ENCODE peak calls at places on chromosomes 3 and 15, in four cellular contexts. R is SK-N-SH, V is K562, N is HepG2. G is an unnamed sample.
A peak's percentile ranks its signal among the peaks of the same experiment; 100 is the strongest.

GRCh38 chr15:80749589-80749988 is 29.6 kb upstream of the CEMIP start:
- DNase-seq in R (no peak), V (no peak), N (no peak), G (no peak)

GRCh38 chr3:74067296-74067695 is 442.6 kb upstream of the PDZRN3 start:
- DNase-seq in R (no peak), V (no peak), N (no peak), G (no peak)

GRCh38 chr3:133292251-133292650 is 107.6 kb upstream of the BFSP2 start:
- DNase-seq in R (no peak), V (no peak), N (no peak), G (no peak)

GRCh38 chr15:75713338-75713895 is 769 bp upstream of the CSPG4 start:
- DNase-seq in R (no peak), V (no peak), N (no peak), G (no peak)

GRCh38 chr3:98513136-98513535 is 9.6 kb downstream of the CLDND1 start:
- DNase-seq in R (no peak), V (no peak), N (no peak), G (peak; percentile 75)

GRCh38 chr15:80489030-80489594 is 84.9 kb downstream of the ARNT2 start:
- DNase-seq in R (no peak), V (no peak), N (peak; percentile 24), G (no peak)

GRCh38 chr15:65936317-65936716 is 67.0 kb downstream of the RAB11A start:
- DNase-seq in R (no peak), V (no peak), N (no peak), G (no peak)

GRCh38 chr3:74643636-74644035 is 29.2 kb upstream of the CNTN3 start:
- DNase-seq in R (peak; percentile 54), V (no peak), N (no peak), G (no peak)

GRCh38 chr3:130260821-130261402 is 84.6 kb upstream of the COL6A5 start:
- DNase-seq in R (no peak), V (peak; percentile 19), N (no peak), G (no peak)

GRCh38 chr15:20340331-20340811 is 201.2 kb downstream of the GOLGA6L6 start:
- DNase-seq in R (peak; percentile 34), V (peak; percentile 18), N (no peak), G (no peak)

GRCh38 chr3:171838218-171838720 is 4.9 kb upstream of the TMEM212 start:
- DNase-seq in R (no peak), V (no peak), N (peak; percentile 90), G (no peak)

GRCh38 chr15:39908186-39908585 is 11.9 kb downstream of the GPR176 start:
- DNase-seq in R (peak; percentile 37), V (no peak), N (no peak), G (no peak)

GRCh38 chr3:67605377-67605776 is 49.0 kb downstream of the SUCLG2 start:
- DNase-seq in R (no peak), V (no peak), N (no peak), G (no peak)

GRCh38 chr15:92949604-92950249 is 49.6 kb downstream of the CHD2 start:
- DNase-seq in R (no peak), V (no peak), N (peak; percentile 32), G (no peak)

GRCh38 chr3:195251336-195252065 is 19.5 kb downstream of the XXYLT1 start:
- DNase-seq in R (no peak), V (no peak), N (no peak), G (no peak)

GRCh38 chr3:159817136-159817535 is 171.5 kb upstream of the IL12A start:
- DNase-seq in R (no peak), V (no peak), N (no peak), G (no peak)

GRCh38 chr3:73685061-73685460 is 60.3 kb upstream of the PDZRN3 start:
- DNase-seq in R (no peak), V (no peak), N (no peak), G (no peak)

GRCh38 chr15:60392986-60393811 is 4.6 kb downstream of the ANXA2 start:
- DNase-seq in R (no peak), V (peak; percentile 41), N (peak; percentile 99), G (peak; percentile 98)

GRCh38 chr3:15265655-15266509 is 59.8 kb downstream of the CAPN7 start:
- DNase-seq in R (no peak), V (no peak), N (no peak), G (no peak)

GRCh38 chr3:101690972-101691371 is 4.5 kb upstream of the RPL24 start:
- DNase-seq in R (no peak), V (peak; percentile 25), N (no peak), G (no peak)

GRCh38 chr3:101685870-101686307 is 629 bp downstream of the RPL24 start:
- DNase-seq in R (no peak), V (no peak), N (peak; percentile 11), G (no peak)

GRCh38 chr3:101685050-101685400 is 1.5 kb downstream of the RPL24 start:
- DNase-seq in R (no peak), V (no peak), N (no peak), G (no peak)

GRCh38 chr3:101689291-101689690 is 2.8 kb upstream of the RPL24 start:
- DNase-seq in R (no peak), V (no peak), N (no peak), G (no peak)

GRCh38 chr3:101687142-101687931 is 819 bp upstream of the RPL24 start:
- DNase-seq in R (no peak), V (no peak), N (no peak), G (no peak)
- TF ChIP-seq ELF1 in R (no peak), V (no peak), N (no peak), G (no peak)

GRCh38 chr3:190579514-190580137 is 65.7 kb downstream of the IL1RAP start:
- DNase-seq in R (no peak), V (no peak), N (no peak), G (no peak)

GRCh38 chr3:190580443-190580842 is 66.6 kb downstream of the IL1RAP start:
- DNase-seq in R (no peak), V (no peak), N (peak; percentile 58), G (no peak)

GRCh38 chr3:190582667-190583066 is 68.8 kb downstream of the IL1RAP start:
- DNase-seq in R (no peak), V (no peak), N (no peak), G (no peak)

GRCh38 chr3:190577225-190577624 is 63.3 kb downstream of the IL1RAP start:
- DNase-seq in R (no peak), V (no peak), N (no peak), G (no peak)

GRCh38 chr3:190581041-190581501 is 67.2 kb downstream of the IL1RAP start:
- DNase-seq in R (no peak), V (no peak), N (no peak), G (no peak)
- TF ChIP-seq ELF1 in R (no peak), V (no peak), N (no peak), G (no peak)

GRCh38 chr15:77027697-77028450 is 32.9 kb downstream of the PSTPIP1 start:
- DNase-seq in R (peak; percentile 32), V (peak; percentile 77), N (no peak), G (no peak)

GRCh38 chr15:77025471-77025901 is 30.6 kb downstream of the PSTPIP1 start:
- DNase-seq in R (peak; percentile 26), V (no peak), N (no peak), G (no peak)

GRCh38 chr15:77027111-77027696 is 32.3 kb downstream of the PSTPIP1 start:
- DNase-seq in R (peak; percentile 23), V (no peak), N (no peak), G (no peak)

GRCh38 chr15:77025941-77026411 is 31.1 kb downstream of the PSTPIP1 start:
- DNase-seq in R (no peak), V (no peak), N (no peak), G (no peak)

GRCh38 chr15:77026501-77027110 is 31.7 kb downstream of the PSTPIP1 start:
- DNase-seq in R (peak; percentile 24), V (no peak), N (no peak), G (no peak)
- TF ChIP-seq ELF1 in R (no peak), V (no peak), N (no peak), G (no peak)

DNA sequence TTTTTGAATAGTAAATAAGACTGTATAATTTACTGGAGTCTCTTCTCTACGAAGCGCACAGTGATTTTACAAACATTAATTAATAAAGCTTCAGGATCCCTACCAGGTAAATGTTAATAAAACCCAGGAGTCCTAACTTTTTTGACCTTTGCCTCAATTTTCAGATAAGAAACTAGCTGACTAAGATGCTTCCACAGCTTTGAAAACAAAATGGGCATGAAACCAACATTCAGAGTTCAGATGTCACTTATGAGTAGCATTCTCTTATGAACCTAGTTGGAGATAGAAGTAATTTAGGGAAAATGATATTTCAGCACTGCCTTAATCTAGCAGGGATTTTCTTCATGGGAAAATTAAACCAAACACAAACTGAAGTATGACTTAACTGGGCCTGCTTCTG is 13.0 kb upstream of the FHIT start:
- DNase-seq in R (no peak), V (no peak), N (no peak), G (no peak)
- TF ChIP-seq ELF1 in R (no peak), V (no peak), N (no peak), G (no peak)

GRCh38 chr3:23444386-23444785 is 241.3 kb downstream of the UBE2E2 start:
- DNase-seq in R (no peak), V (no peak), N (no peak), G (no peak)

GRCh38 chr3:23440416-23441294 is 237.5 kb downstream of the UBE2E2 start:
- DNase-seq in R (no peak), V (no peak), N (no peak), G (no peak)

GRCh38 chr3:23446301-23446700 is 243.2 kb downstream of the UBE2E2 start:
- DNase-seq in R (no peak), V (no peak), N (no peak), G (no peak)

GRCh38 chr3:23439080-23439479 is 236.0 kb downstream of the UBE2E2 start:
- DNase-seq in R (no peak), V (no peak), N (no peak), G (no peak)

GRCh38 chr3:23442598-23443383 is 239.7 kb downstream of the UBE2E2 start:
- DNase-seq in R (peak; percentile 17), V (no peak), N (no peak), G (no peak)
- TF ChIP-seq ELF1 in R (no peak), V (no peak), N (no peak), G (no peak)

DNA sequence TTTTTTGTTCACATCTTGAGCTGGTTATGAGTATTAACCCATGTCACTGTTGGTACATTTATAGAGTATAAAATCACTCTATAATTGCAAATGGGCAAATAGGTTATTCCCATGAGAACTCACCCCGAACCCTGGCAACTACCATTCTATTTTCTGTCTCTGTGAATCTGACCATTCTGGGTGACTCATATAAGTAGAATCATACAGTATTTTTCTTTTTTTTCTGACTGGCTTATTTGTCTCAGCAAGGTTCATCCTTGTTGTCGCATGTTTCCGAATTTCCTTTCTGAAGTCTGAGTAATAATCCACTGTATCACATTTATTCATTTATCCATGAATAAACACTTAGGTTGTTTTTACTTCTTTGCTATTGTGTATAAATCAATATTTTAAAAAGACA is 59.9 kb upstream of the CHRM5 start:
- DNase-seq in R (no peak), V (no peak), N (no peak), G (no peak)
- TF ChIP-seq ELF1 in R (no peak), V (no peak), N (no peak), G (no peak)

G was measured in HCT116.